ENCODE peak calls at places on chromosomes 3 and 15, in seven cellular contexts. One of them, this sample, is unnamed.

GRCh38 chr3:44264146-44264545 is 22.5 kb downstream of the TOPAZ1 start:
- DNase-seq in neural crest cell: no peak
- DNase-seq in cardiac fibroblast: no peak
- DNase-seq in left ventricle myocardium inferior: no peak
- DNase-seq in dorsolateral prefrontal cortex: no peak
- DNase-seq in uterus: no peak
- DNase-seq in GM23338: no peak
- DNase-seq in this sample: no peak

GRCh38 chr15:66951976-66952375 is 113.4 kb upstream of the SMAD3 start:
- DNase-seq in dorsolateral prefrontal cortex: no peak
- DNase-seq in neural crest cell: no peak
- DNase-seq in left ventricle myocardium inferior: no peak
- DNase-seq in cardiac fibroblast: peak; percentile 53
- DNase-seq in GM23338: no peak
- DNase-seq in uterus: no peak
- DNase-seq in this sample: no peak

GRCh38 chr3:10010546-10011465 is 15.4 kb upstream of the FANCD2 start:
- DNase-seq in GM23338: peak; percentile 97
- DNase-seq in cardiac fibroblast: peak; percentile 91
- DNase-seq in neural crest cell: peak; percentile 94
- DNase-seq in dorsolateral prefrontal cortex: peak; percentile 89
- DNase-seq in left ventricle myocardium inferior: peak; percentile 97
- DNase-seq in uterus: peak; percentile 97
- DNase-seq in this sample: peak; percentile 87

GRCh38 chr15:87045741-87046140 is 966.1 kb downstream of the AGBL1 start:
- DNase-seq in dorsolateral prefrontal cortex: no peak
- DNase-seq in uterus: no peak
- DNase-seq in left ventricle myocardium inferior: no peak
- DNase-seq in neural crest cell: no peak
- DNase-seq in cardiac fibroblast: peak; percentile 1
- DNase-seq in GM23338: no peak
- DNase-seq in this sample: no peak

GRCh38 chr15:41559489-41560177 is 621 bp downstream of the TYRO3 start:
- DNase-seq in left ventricle myocardium inferior: no peak
- DNase-seq in GM23338: no peak
- DNase-seq in cardiac fibroblast: no peak
- DNase-seq in uterus: peak; percentile 32
- DNase-seq in neural crest cell: no peak
- DNase-seq in dorsolateral prefrontal cortex: no peak
- DNase-seq in this sample: no peak

GRCh38 chr3:78201066-78201465 is 1161.2 kb downstream of the ROBO2 start:
- DNase-seq in GM23338: no peak
- DNase-seq in left ventricle myocardium inferior: no peak
- DNase-seq in cardiac fibroblast: peak; percentile 3
- DNase-seq in neural crest cell: no peak
- DNase-seq in dorsolateral prefrontal cortex: no peak
- DNase-seq in uterus: no peak
- DNase-seq in this sample: no peak

GRCh38 chr15:51046799-51047449 is 47.8 kb downstream of the TNFAIP8L3 start:
- DNase-seq in cardiac fibroblast: peak; percentile 29
- DNase-seq in left ventricle myocardium inferior: peak; percentile 21
- DNase-seq in uterus: peak; percentile 50
- DNase-seq in neural crest cell: no peak
- DNase-seq in GM23338: no peak
- DNase-seq in dorsolateral prefrontal cortex: no peak
- DNase-seq in this sample: no peak

GRCh38 chr3:100360757-100361496 is 26.4 kb downstream of the NIT2 start:
- DNase-seq in dorsolateral prefrontal cortex: no peak
- DNase-seq in left ventricle myocardium inferior: no peak
- DNase-seq in neural crest cell: no peak
- DNase-seq in GM23338: no peak
- DNase-seq in uterus: no peak
- DNase-seq in cardiac fibroblast: peak; percentile 33
- DNase-seq in this sample: no peak

GRCh38 chr15:74197176-74197965 is 5.2 kb downstream of the STRA6 start:
- DNase-seq in neural crest cell: no peak
- DNase-seq in left ventricle myocardium inferior: no peak
- DNase-seq in uterus: no peak
- DNase-seq in cardiac fibroblast: no peak
- DNase-seq in GM23338: no peak
- DNase-seq in dorsolateral prefrontal cortex: no peak
- DNase-seq in this sample: no peak

GRCh38 chr3:182259579-182259978 is 533.7 kb upstream of the ATP11B start:
- DNase-seq in dorsolateral prefrontal cortex: peak; percentile 55
- DNase-seq in neural crest cell: peak; percentile 23
- DNase-seq in cardiac fibroblast: no peak
- DNase-seq in uterus: no peak
- DNase-seq in left ventricle myocardium inferior: peak; percentile 14
- DNase-seq in GM23338: peak; percentile 58
- DNase-seq in this sample: no peak

GRCh38 chr15:84645496-84645895 is 8.6 kb downstream of the WDR73 start:
- DNase-seq in GM23338: no peak
- DNase-seq in neural crest cell: no peak
- DNase-seq in left ventricle myocardium inferior: no peak
- DNase-seq in uterus: no peak
- DNase-seq in dorsolateral prefrontal cortex: no peak
- DNase-seq in cardiac fibroblast: no peak
- DNase-seq in this sample: no peak

GRCh38 chr3:62558549-62559112 is 185.3 kb upstream of the FEZF2 start:
- DNase-seq in dorsolateral prefrontal cortex: no peak
- DNase-seq in uterus: no peak
- DNase-seq in cardiac fibroblast: peak; percentile 38
- DNase-seq in GM23338: peak; percentile 88
- DNase-seq in neural crest cell: peak; percentile 59
- DNase-seq in left ventricle myocardium inferior: no peak
- DNase-seq in this sample: no peak

GRCh38 chr15:101698314-101698713 is 26.0 kb downstream of the TARS3 start:
- DNase-seq in dorsolateral prefrontal cortex: no peak
- DNase-seq in GM23338: no peak
- DNase-seq in cardiac fibroblast: no peak
- DNase-seq in left ventricle myocardium inferior: no peak
- DNase-seq in neural crest cell: no peak
- DNase-seq in uterus: no peak
- DNase-seq in this sample: no peak

GRCh38 chr3:151201046-151201730 is 1.8 kb downstream of the GPR171 start:
- DNase-seq in uterus: no peak
- DNase-seq in neural crest cell: no peak
- DNase-seq in dorsolateral prefrontal cortex: no peak
- DNase-seq in left ventricle myocardium inferior: no peak
- DNase-seq in cardiac fibroblast: no peak
- DNase-seq in GM23338: no peak
- DNase-seq in this sample: no peak

GRCh38 chr3:59979542-59979941 is 929.7 kb upstream of the CFAP20DC start:
- DNase-seq in GM23338: no peak
- DNase-seq in dorsolateral prefrontal cortex: no peak
- DNase-seq in cardiac fibroblast: no peak
- DNase-seq in uterus: no peak
- DNase-seq in left ventricle myocardium inferior: no peak
- DNase-seq in neural crest cell: no peak
- DNase-seq in this sample: no peak

GRCh38 chr15:74610302-74610951 is 5.2 kb upstream of the CLK3 start:
- DNase-seq in uterus: no peak
- DNase-seq in neural crest cell: no peak
- DNase-seq in cardiac fibroblast: no peak
- DNase-seq in dorsolateral prefrontal cortex: no peak
- DNase-seq in GM23338: no peak
- DNase-seq in left ventricle myocardium inferior: peak; percentile 49
- DNase-seq in this sample: no peak

GRCh38 chr3:18236726-18237125 is 188.4 kb downstream of the SATB1 start:
- DNase-seq in uterus: no peak
- DNase-seq in neural crest cell: no peak
- DNase-seq in left ventricle myocardium inferior: no peak
- DNase-seq in cardiac fibroblast: no peak
- DNase-seq in dorsolateral prefrontal cortex: no peak
- DNase-seq in GM23338: no peak
- DNase-seq in this sample: no peak

GRCh38 chr3:77825045-77825827 is 785.3 kb downstream of the ROBO2 start:
- DNase-seq in GM23338: no peak
- DNase-seq in left ventricle myocardium inferior: no peak
- DNase-seq in cardiac fibroblast: peak; percentile 9
- DNase-seq in uterus: no peak
- DNase-seq in neural crest cell: no peak
- DNase-seq in dorsolateral prefrontal cortex: no peak
- DNase-seq in this sample: no peak

GRCh38 chr3:50050361-50050760 is 38.4 kb upstream of the RBM5 start:
- DNase-seq in GM23338: no peak
- DNase-seq in dorsolateral prefrontal cortex: no peak
- DNase-seq in cardiac fibroblast: peak; percentile 79
- DNase-seq in left ventricle myocardium inferior: no peak
- DNase-seq in neural crest cell: no peak
- DNase-seq in uterus: no peak
- DNase-seq in this sample: no peak

GRCh38 chr3:30864158-30864557 is 30.3 kb downstream of the GADL1 start:
- DNase-seq in neural crest cell: no peak
- DNase-seq in dorsolateral prefrontal cortex: no peak
- DNase-seq in uterus: no peak
- DNase-seq in left ventricle myocardium inferior: no peak
- DNase-seq in cardiac fibroblast: no peak
- DNase-seq in GM23338: no peak
- DNase-seq in this sample: no peak

GRCh38 chr15:69200773-69201745 is 40.6 kb downstream of the GLCE start:
- DNase-seq in uterus: no peak
- DNase-seq in GM23338: peak; percentile 28
- DNase-seq in left ventricle myocardium inferior: no peak
- DNase-seq in neural crest cell: no peak
- DNase-seq in dorsolateral prefrontal cortex: no peak
- DNase-seq in cardiac fibroblast: no peak
- DNase-seq in this sample: no peak

DNA sequence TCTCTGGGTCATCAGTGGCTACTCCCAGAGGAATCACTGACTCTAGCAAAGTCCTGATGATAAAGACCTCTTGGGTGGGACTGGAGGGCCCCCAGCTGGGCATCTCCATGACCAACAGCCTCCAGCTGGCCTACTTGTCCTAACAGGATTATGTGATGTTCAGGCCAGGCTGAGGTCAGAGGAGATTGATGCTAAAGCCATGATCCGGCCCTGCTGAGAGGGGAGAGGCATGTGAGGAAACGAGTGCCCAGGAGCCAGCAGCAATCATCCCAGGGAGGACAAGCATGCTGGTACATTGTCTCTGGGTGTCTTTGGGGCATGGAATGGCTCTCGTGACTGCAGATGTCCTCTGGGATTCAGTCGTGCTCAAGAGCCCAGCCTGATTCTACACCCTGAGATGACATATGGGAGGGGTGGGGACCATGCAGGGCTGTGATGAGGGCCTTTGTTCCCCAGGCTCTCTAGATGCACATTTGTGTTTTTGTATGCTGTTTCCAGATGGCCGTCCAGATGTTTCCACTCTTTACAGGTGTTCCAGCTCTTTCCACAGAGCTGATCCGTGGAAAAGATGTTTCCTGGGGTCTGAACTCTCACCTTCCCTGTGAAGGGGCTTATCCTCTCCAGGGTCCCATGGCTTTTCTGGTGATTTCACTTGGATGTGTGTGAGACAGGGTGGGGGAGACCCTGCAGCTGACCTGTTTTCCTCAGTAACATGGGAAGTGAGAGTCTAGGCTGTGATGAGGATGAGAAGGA is 20.2 kb downstream of the SLC24A1 start:
- DNase-seq in dorsolateral prefrontal cortex: no peak
- DNase-seq in cardiac fibroblast: no peak
- DNase-seq in left ventricle myocardium inferior: no peak
- DNase-seq in uterus: no peak
- DNase-seq in neural crest cell: no peak
- DNase-seq in GM23338: no peak
- DNase-seq in this sample: no peak
- TF ChIP-seq CTCF in dorsolateral prefrontal cortex: no peak
- TF ChIP-seq CTCF in cardiac fibroblast: no peak
- TF ChIP-seq CTCF in left ventricle myocardium inferior: no peak
- TF ChIP-seq CTCF in uterus: no peak
- TF ChIP-seq CTCF in neural crest cell: no peak
- TF ChIP-seq CTCF in GM23338: peak; percentile 28
- TF ChIP-seq CTCF in this sample: no peak

GRCh38 chr3:47419083-47420043 is 38.5 kb downstream of the PTPN23 start:
- DNase-seq in uterus: no peak
- DNase-seq in neural crest cell: no peak
- DNase-seq in GM23338: no peak
- DNase-seq in left ventricle myocardium inferior: no peak
- DNase-seq in dorsolateral prefrontal cortex: no peak
- DNase-seq in cardiac fibroblast: no peak
- DNase-seq in this sample: no peak
- TF ChIP-seq CTCF in uterus: no peak
- TF ChIP-seq CTCF in neural crest cell: no peak
- TF ChIP-seq CTCF in GM23338: no peak
- TF ChIP-seq CTCF in left ventricle myocardium inferior: no peak
- TF ChIP-seq CTCF in dorsolateral prefrontal cortex: no peak
- TF ChIP-seq CTCF in cardiac fibroblast: no peak
- TF ChIP-seq CTCF in this sample: no peak

DNA sequence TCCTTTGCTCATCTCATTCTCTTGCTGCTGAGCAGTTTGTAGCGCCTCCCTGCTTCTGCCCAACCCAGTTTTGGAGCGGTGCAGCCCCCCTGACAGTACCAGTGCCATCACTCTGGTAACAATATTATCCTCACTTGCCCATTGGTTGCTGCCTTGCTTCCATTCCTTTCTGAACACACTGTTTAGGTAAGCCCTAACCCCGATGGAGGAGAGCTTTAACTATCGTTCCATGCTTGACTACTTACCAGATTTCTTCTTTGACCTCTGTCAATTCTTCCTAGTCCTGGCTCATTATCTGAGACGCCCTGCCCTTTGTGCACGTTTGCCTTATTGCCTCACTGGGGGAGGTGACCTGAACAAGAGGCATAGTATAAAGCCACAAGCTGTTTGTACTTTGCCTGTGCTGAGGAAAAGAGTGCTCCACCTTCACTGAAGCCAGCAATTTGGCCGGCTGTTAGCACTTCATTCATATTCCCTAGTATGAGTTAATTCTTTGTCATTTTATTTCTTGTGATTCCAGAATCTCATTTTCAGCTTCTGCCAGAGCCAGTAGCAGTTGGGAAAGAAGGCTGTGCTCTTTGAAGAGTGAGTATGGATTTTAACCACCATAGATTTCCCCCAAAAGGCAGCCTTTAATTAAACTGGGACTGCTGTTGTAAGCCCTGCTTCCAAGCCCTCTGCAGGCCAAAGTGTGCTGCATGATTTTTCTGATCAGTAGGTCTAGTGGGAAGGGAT is 11.9 kb downstream of the ABHD6 start:
- DNase-seq in left ventricle myocardium inferior: no peak
- DNase-seq in neural crest cell: no peak
- DNase-seq in cardiac fibroblast: no peak
- DNase-seq in GM23338: peak; percentile 48
- DNase-seq in uterus: no peak
- DNase-seq in dorsolateral prefrontal cortex: no peak
- DNase-seq in this sample: no peak
- TF ChIP-seq CTCF in left ventricle myocardium inferior: no peak
- TF ChIP-seq CTCF in neural crest cell: peak; percentile 46
- TF ChIP-seq CTCF in cardiac fibroblast: peak; percentile 18
- TF ChIP-seq CTCF in GM23338: peak; percentile 29
- TF ChIP-seq CTCF in uterus: no peak
- TF ChIP-seq CTCF in dorsolateral prefrontal cortex: no peak
- TF ChIP-seq CTCF in this sample: peak; percentile 5

DNA sequence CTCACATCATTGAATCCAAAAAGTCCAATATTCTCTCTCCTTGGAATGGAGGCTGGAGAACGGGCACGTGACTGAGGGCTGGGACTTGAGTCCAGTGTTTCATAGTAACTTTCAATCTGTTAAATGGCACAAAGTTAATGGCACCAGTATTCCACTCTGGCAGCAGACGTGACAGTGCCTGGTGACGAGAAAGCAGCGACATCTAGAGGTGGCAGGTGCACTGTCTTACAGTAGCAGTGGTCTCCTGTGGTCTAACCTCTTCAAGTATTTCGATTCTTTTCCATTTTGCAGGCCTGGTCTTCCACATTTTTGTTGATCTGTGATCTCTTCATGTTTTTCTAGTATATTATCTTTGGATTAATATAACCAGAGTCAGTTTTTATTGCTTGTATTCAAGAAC is 107.1 kb downstream of the OXSM start:
- DNase-seq in cardiac fibroblast: peak; percentile 27
- DNase-seq in neural crest cell: peak; percentile 14
- DNase-seq in uterus: no peak
- DNase-seq in dorsolateral prefrontal cortex: no peak
- DNase-seq in GM23338: peak; percentile 76
- DNase-seq in left ventricle myocardium inferior: no peak
- DNase-seq in this sample: no peak
- TF ChIP-seq CTCF in cardiac fibroblast: peak; percentile 42
- TF ChIP-seq CTCF in neural crest cell: peak; percentile 58
- TF ChIP-seq CTCF in uterus: no peak
- TF ChIP-seq CTCF in dorsolateral prefrontal cortex: no peak
- TF ChIP-seq CTCF in GM23338: peak; percentile 98
- TF ChIP-seq CTCF in left ventricle myocardium inferior: peak; percentile 53
- TF ChIP-seq CTCF in this sample: peak; percentile 18